ENCODE peak calls at places on chromosomes 2 and 18, in eight cellular contexts. J, F, Q, G, W, V, I and Z are unnamed samples.

GRCh38 chr18:9539938-9540337 is 64.6 kb downstream of the RALBP1 start:
- DNase-seq in Q (no peak), V (no peak), W (no peak), F (no peak), I (no peak), J (no peak), G (no peak), Z (no peak)

GRCh38 chr2:60957643-60958042 is 59.9 kb upstream of the PEX13 start:
- DNase-seq in W (no peak), Q (no peak), G (no peak), V (no peak), I (no peak), F (no peak), J (no peak), Z (no peak)

GRCh38 chr2:222950886-222951285 is 90.0 kb downstream of the ACSL3 start:
- DNase-seq in W (no peak), J (no peak), I (no peak), F (no peak), V (no peak), Q (peak), G (no peak), Z (peak)

GRCh38 chr18:22267697-22268096 is 98.3 kb downstream of the GATA6 start:
- DNase-seq in I (no peak), W (no peak), F (no peak), Q (peak), G (no peak), V (no peak), J (no peak), Z (no peak)

GRCh38 chr2:85601771-85602475 is 575 bp downstream of the TMEM150A start:
- DNase-seq in G (no peak), I (no peak), W (peak), F (no peak), J (peak), V (no peak), Q (no peak), Z (no peak)

GRCh38 chr2:37570773-37571570 is 100.5 kb downstream of the CDC42EP3 start:
- DNase-seq in Q (peak), I (no peak), J (no peak), G (no peak), F (peak), V (no peak), W (peak), Z (peak)

GRCh38 chr2:152513681-152514080 is 178.7 kb downstream of the FMNL2 start:
- DNase-seq in Q (peak), I (no peak), V (peak), J (no peak), G (no peak), F (no peak), W (no peak), Z (peak)

GRCh38 chr2:238872026-238872425 is 24.1 kb downstream of the TWIST2 start:
- DNase-seq in W (no peak), F (no peak), I (no peak), G (no peak), V (no peak), Q (no peak), J (no peak), Z (no peak)

GRCh38 chr2:172249336-172249735 is 146.6 kb upstream of the DLX2 start:
- DNase-seq in J (no peak), F (no peak), I (no peak), Q (peak), V (no peak), W (peak), G (no peak), Z (no peak)

GRCh38 chr18:48638896-48639771 is 100.3 kb downstream of the CTIF start:
- DNase-seq in J (no peak), G (no peak), Q (no peak), F (no peak), V (no peak), W (no peak), I (no peak), Z (no peak)

GRCh38 chr2:147863835-147864234 is 19.0 kb downstream of the ACVR2A start:
- DNase-seq in Q (peak), G (no peak), V (no peak), F (no peak), I (no peak), W (no peak), J (no peak), Z (no peak)

GRCh38 chr2:157304811-157305712 is 20.6 kb downstream of the ERMN start:
- DNase-seq in V (no peak), Q (no peak), J (no peak), I (no peak), F (peak), W (no peak), G (no peak), Z (no peak)

GRCh38 chr18:68507781-68508180 is 207.1 kb downstream of the TMX3 start:
- DNase-seq in J (no peak), F (no peak), I (no peak), Q (peak), W (no peak), V (no peak), G (no peak), Z (no peak)

GRCh38 chr2:239537633-239538356 is 137.0 kb upstream of the HDAC4 start:
- DNase-seq in V (no peak), F (no peak), W (no peak), G (no peak), J (no peak), Q (no peak), I (no peak), Z (no peak)

GRCh38 chr2:27123302-27124150 is at the start of gene ABHD1:
- DNase-seq in W (peak), F (peak), J (peak), G (peak), I (peak), Q (no peak), V (peak), Z (no peak)

GRCh38 chr2:74834806-74835755 is 1.2 kb downstream of the HK2 start:
- DNase-seq in I (peak), G (peak), J (peak), F (peak), V (peak), W (peak), Q (peak), Z (peak)

GRCh38 chr2:177264209-177264538 is 353 bp downstream of the NFE2L2 start:
- DNase-seq in W (no peak), F (no peak), V (no peak), Q (peak), J (no peak), G (no peak), I (peak), Z (no peak)

GRCh38 chr2:98484121-98484557 is 39.5 kb downstream of the INPP4A start:
- DNase-seq in V (no peak), G (no peak), I (no peak), F (no peak), W (peak), Q (no peak), J (no peak), Z (no peak)

GRCh38 chr18:54209471-54210180 is 14.8 kb downstream of the MBD2 start:
- DNase-seq in I (no peak), Q (peak), V (no peak), F (peak), G (no peak), J (no peak), W (no peak), Z (no peak)

GRCh38 chr2:233037078-233037477 is 4.6 kb downstream of the NEU2 start:
- DNase-seq in I (no peak), V (no peak), F (no peak), J (no peak), Q (peak), W (no peak), G (no peak), Z (peak)